ENCODE peak calls at places on chromosomes 1 and 21, in four cellular contexts. T, E, Y and Z are unnamed samples.
A peak's percentile ranks its signal among the peaks of the same experiment; 100 is the strongest.

GRCh38 chr21:38261851-38262250 is 5.1 kb downstream of the KCNJ15 start:
- DNase-seq in T (no peak), E (no peak), Y (no peak), Z (no peak)

GRCh38 chr21:44706706-44707615 is 4.4 kb downstream of the TSPEAR start:
- DNase-seq in T (no peak), E (no peak), Y (peak; percentile 4), Z (no peak)

GRCh38 chr1:71428029-71428428 is 347.2 kb upstream of the ZRANB2 start:
- DNase-seq in T (peak; percentile 73), E (no peak), Y (no peak), Z (no peak)

GRCh38 chr1:30749691-30750583 is 7.6 kb downstream of the LAPTM5 start:
- DNase-seq in T (no peak), E (no peak), Y (no peak), Z (no peak)

GRCh38 chr1:15985611-15986272 is 9.8 kb upstream of the ZBTB17 start:
- DNase-seq in T (no peak), E (no peak), Y (no peak), Z (no peak)

GRCh38 chr1:30409476-30410152 is 313.8 kb downstream of the MATN1 start:
- DNase-seq in T (no peak), E (no peak), Y (peak; percentile 6), Z (peak; percentile 15)

GRCh38 chr1:229117664-229118300 is 153.1 kb upstream of the RAB4A start:
- DNase-seq in T (peak; percentile 44), E (peak; percentile 32), Y (peak; percentile 53), Z (no peak)

GRCh38 chr1:151143057-151143435 is 3.4 kb downstream of the SEMA6C start:
- DNase-seq in T (no peak), E (no peak), Y (no peak), Z (no peak)

GRCh38 chr1:206717237-206717989 is 32.7 kb downstream of the MAPKAPK2 start:
- DNase-seq in T (no peak), E (peak; percentile 70), Y (no peak), Z (peak; percentile 51)

GRCh38 chr1:114299331-114300005 is 145.8 kb upstream of the SYT6 start:
- DNase-seq in T (no peak), E (peak; percentile 29), Y (no peak), Z (no peak)

GRCh38 chr1:118039170-118039569 is 109.6 kb downstream of the WDR3 start:
- DNase-seq in T (no peak), E (no peak), Y (no peak), Z (no peak)

GRCh38 chr1:66046415-66046814 is 253.7 kb downstream of the PDE4B start:
- DNase-seq in T (no peak), E (peak; percentile 53), Y (no peak), Z (no peak)

GRCh38 chr1:183567584-183567983 is 22.7 kb downstream of the NCF2 start:
- DNase-seq in T (peak; percentile 15), E (peak; percentile 20), Y (peak; percentile 53), Z (peak; percentile 44)